ENCODE peak calls at places on chromosomes 11 and 22, in five cellular contexts. H, F, C, N and U are unnamed samples.

GRCh38 chr11:19656140-19656541 is 56.5 kb upstream of the NAV2 start:
- DNase-seq in H (no peak), F (no peak), C (no peak), N (no peak), U (no peak)

GRCh38 chr11:35303596-35304392 is 115.6 kb downstream of the SLC1A2 start:
- DNase-seq in H (peak), F (no peak), C (no peak), N (peak), U (peak)

GRCh38 chr22:20140521-20140964 is 8.9 kb downstream of the ZDHHC8 start:
- DNase-seq in H (no peak), F (no peak), C (no peak), N (no peak), U (no peak)

GRCh38 chr11:128328955-128329551 is 258.3 kb downstream of the ETS1 start:
- DNase-seq in H (no peak), F (no peak), C (no peak), N (no peak), U (no peak)

GRCh38 chr11:19241260-19242183 is 777 bp upstream of the E2F8 start:
- DNase-seq in H (peak), F (no peak), C (peak), N (no peak), U (no peak)

GRCh38 chr22:45430871-45431270 is 17.4 kb downstream of the RIBC2 start:
- DNase-seq in H (no peak), F (no peak), C (no peak), N (no peak), U (no peak)

GRCh38 chr22:39967996-39968968 is 8.1 kb downstream of the TMA7B start:
- DNase-seq in H (no peak), F (peak), C (no peak), N (no peak), U (peak)

GRCh38 chr11:36371161-36371560 is 75.1 kb downstream of the PRR5L start:
- DNase-seq in H (no peak), F (no peak), C (no peak), N (no peak), U (no peak)

GRCh38 chr22:46287873-46288751 is 8.6 kb upstream of the GTSE1 start:
- DNase-seq in H (peak), F (no peak), C (no peak), N (no peak), U (no peak)

GRCh38 chr11:97445561-97445960 is 1055.7 kb downstream of the JRKL start:
- DNase-seq in H (no peak), F (no peak), C (no peak), N (no peak), U (no peak)

GRCh38 chr11:3368199-3368598 is 10.7 kb downstream of the ZNF195 start:
- DNase-seq in H (no peak), F (no peak), C (no peak), N (no peak), U (no peak)

GRCh38 chr22:33883561-33883960 is 36.7 kb downstream of the LARGE1 start:
- DNase-seq in H (no peak), F (no peak), C (no peak), N (no peak), U (no peak)

GRCh38 chr11:38791346-38791961 is 2193.4 kb upstream of the RAG2 start:
- DNase-seq in H (no peak), F (no peak), C (no peak), N (peak), U (peak)